ENCODE peak calls at places on chromosomes 2 and 18, in seven cellular contexts. D is H1, M is lung, B is endothelial cell of umbilical vein, Z is thoracic aorta, S is lower lobe of right lung, Y is transverse colon. X is an unnamed sample.

GRCh38 chr18:48300463-48300961 is 108.7 kb downstream of the ZBTB7C start:
- DNase-seq in D (no peak), M (peak; percentile 46), B (no peak), Z (no peak), S (peak; percentile 72), Y (peak; percentile 54), X (no peak)

GRCh38 chr2:189487283-189488280 is 46.3 kb downstream of the WDR75 start:
- DNase-seq in D (no peak), M (no peak), B (no peak), Z (no peak), S (no peak), Y (no peak), X (no peak)

GRCh38 chr2:68650645-68651044 is 7.3 kb downstream of the PROKR1 start:
- DNase-seq in D (no peak), M (no peak), B (no peak), Z (no peak), S (no peak), Y (no peak), X (no peak)

GRCh38 chr2:14909795-14910194 is 277.3 kb downstream of the LRATD1 start:
- DNase-seq in D (no peak), M (no peak), B (no peak), Z (no peak), S (no peak), Y (no peak), X (no peak)

GRCh38 chr2:130387804-130388203 is 31.9 kb downstream of the PTPN18 start:
- DNase-seq in D (no peak), M (no peak), B (no peak), Z (no peak), S (no peak), Y (no peak), X (no peak)

GRCh38 chr2:181036848-181037603 is 56.6 kb downstream of the UBE2E3 start:
- DNase-seq in D (no peak), M (no peak), B (no peak), Z (no peak), S (no peak), Y (no peak), X (no peak)

GRCh38 chr18:8034674-8035073 is 467.6 kb downstream of the PTPRM start:
- DNase-seq in D (no peak), M (no peak), B (no peak), Z (no peak), S (no peak), Y (no peak), X (no peak)

GRCh38 chr2:20012282-20013060 is at the start of gene MATN3:
- DNase-seq in D (peak; percentile 73), M (peak; percentile 50), B (no peak), Z (no peak), S (peak; percentile 71), Y (peak; percentile 46), X (peak; percentile 53)

GRCh38 chr2:20425884-20426283 is 21.0 kb upstream of the RHOB start:
- DNase-seq in D (no peak), M (no peak), B (no peak), Z (no peak), S (no peak), Y (peak; percentile 7), X (no peak)

GRCh38 chr2:153388246-153388645 is 90.3 kb downstream of the RPRM start:
- DNase-seq in D (no peak), M (no peak), B (no peak), Z (no peak), S (no peak), Y (no peak), X (no peak)

GRCh38 chr18:9775172-9775571 is 67.1 kb downstream of the RAB31 start:
- DNase-seq in D (peak; percentile 30), M (peak; percentile 38), B (no peak), Z (no peak), S (no peak), Y (no peak), X (no peak)

GRCh38 chr2:40208478-40208877 is 243.4 kb downstream of the SLC8A1 start:
- DNase-seq in D (no peak), M (no peak), B (no peak), Z (no peak), S (no peak), Y (no peak), X (no peak)

GRCh38 chr18:46950064-46950656 is 32.8 kb downstream of the KATNAL2 start:
- DNase-seq in D (no peak), M (no peak), B (peak; percentile 24), Z (no peak), S (no peak), Y (no peak), X (no peak)

GRCh38 chr2:6800553-6800952 is 65.2 kb downstream of the CMPK2 start:
- DNase-seq in D (no peak), M (no peak), B (no peak), Z (no peak), S (no peak), Y (no peak), X (no peak)

GRCh38 chr2:138777996-138778395 is 2.2 kb downstream of the NXPH2 start:
- DNase-seq in D (no peak), M (no peak), B (peak; percentile 17), Z (no peak), S (no peak), Y (no peak), X (no peak)

GRCh38 chr2:70549962-70550361 is 3.7 kb downstream of the TGFA start:
- DNase-seq in D (no peak), M (no peak), B (no peak), Z (no peak), S (no peak), Y (no peak), X (no peak)
- H3K27me3 ChIP-seq in D (peaks cover 39% of the 10 kb centered on the region), M (no peaks in the 10 kb centered on the region), B (peaks cover 35% of the 10 kb centered on the region), Z (no peaks in the 10 kb centered on the region), S (peaks cover 21% of the 10 kb centered on the region), Y (peaks cover 22% of the 10 kb centered on the region), X (no peaks in the 10 kb centered on the region)

GRCh38 chr18:78497641-78498040 is 482.0 kb upstream of the SALL3 start:
- DNase-seq in D (no peak), M (no peak), B (no peak), Z (no peak), S (no peak), Y (no peak), X (peak; percentile 31)

GRCh38 chr18:78499586-78499985 is 480.0 kb upstream of the SALL3 start:
- DNase-seq in D (no peak), M (no peak), B (no peak), Z (no peak), S (no peak), Y (no peak), X (peak; percentile 45)

GRCh38 chr18:78506031-78506461 is 473.6 kb upstream of the SALL3 start:
- DNase-seq in D (peak; percentile 74), M (no peak), B (no peak), Z (no peak), S (no peak), Y (no peak), X (peak; percentile 45)

GRCh38 chr18:78503129-78503528 is 476.5 kb upstream of the SALL3 start:
- DNase-seq in D (no peak), M (no peak), B (no peak), Z (no peak), S (no peak), Y (no peak), X (no peak)

DNA sequence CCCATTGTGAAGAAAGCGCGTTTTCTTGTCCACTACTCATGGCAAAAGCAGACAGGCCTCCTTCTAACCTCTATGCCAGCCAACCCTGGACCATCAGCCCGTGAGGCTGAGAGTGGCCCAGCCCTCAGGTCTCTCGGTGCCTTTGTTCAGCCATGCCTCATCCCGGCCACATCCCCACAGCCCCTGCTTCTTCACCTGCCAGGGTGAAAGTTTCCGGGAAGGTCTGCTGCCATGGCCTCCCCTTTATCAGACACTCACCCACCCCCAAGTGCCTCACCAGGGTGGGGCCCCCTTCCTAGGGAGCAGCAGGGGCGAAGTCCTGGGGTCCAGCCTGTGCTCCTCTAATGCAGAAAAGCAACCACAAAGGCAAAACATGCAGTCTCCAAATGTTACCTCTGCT is 478.4 kb upstream of the SALL3 start:
- DNase-seq in D (no peak), M (no peak), B (no peak), Z (no peak), S (no peak), Y (no peak), X (no peak)
- TF ChIP-seq CTCF in D (no peak), M (no peak), B (no peak), Z (no peak), S (no peak), Y (no peak), X (no peak)

GRCh38 chr2:121633463-121633862 is 15.8 kb downstream of the CLASP1 start:
- DNase-seq in D (no peak), M (no peak), B (no peak), Z (no peak), S (no peak), Y (no peak), X (no peak)

GRCh38 chr2:121640380-121641326 is 8.6 kb downstream of the CLASP1 start:
- DNase-seq in D (no peak), M (no peak), B (no peak), Z (no peak), S (no peak), Y (no peak), X (no peak)

GRCh38 chr2:121638333-121638732 is 10.9 kb downstream of the CLASP1 start:
- DNase-seq in D (no peak), M (no peak), B (no peak), Z (no peak), S (no peak), Y (no peak), X (no peak)

GRCh38 chr2:121634354-121635307 is 14.6 kb downstream of the CLASP1 start:
- DNase-seq in D (no peak), M (no peak), B (peak; percentile 39), Z (no peak), S (no peak), Y (no peak), X (no peak)

DNA sequence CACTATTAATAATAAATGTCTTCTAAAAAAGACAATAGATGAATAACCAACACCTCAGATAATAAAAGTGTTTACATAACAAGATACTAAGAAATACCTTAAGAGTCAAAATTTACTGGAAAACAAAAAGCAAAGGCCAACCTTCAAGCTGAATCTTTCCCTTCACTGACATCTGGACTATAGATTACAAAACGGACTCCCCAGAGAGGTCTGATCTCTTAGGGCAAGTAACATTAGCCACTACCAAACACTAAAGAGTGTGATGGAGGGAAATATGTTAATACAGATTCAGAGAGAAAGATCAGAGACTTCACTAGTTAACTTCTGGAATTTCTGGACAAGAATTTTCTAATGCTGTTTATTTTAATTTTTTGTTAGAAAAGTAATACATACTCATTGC is 13.9 kb downstream of the CLASP1 start:
- DNase-seq in D (no peak), M (no peak), B (no peak), Z (no peak), S (no peak), Y (no peak), X (no peak)
- H3K4me1 ChIP-seq in D (no peaks in the 10 kb centered on the region), M (peaks cover 15% of the 10 kb centered on the region), B (peaks cover 12% of the 10 kb centered on the region), Z (peaks cover 38% of the 10 kb centered on the region), S (peaks cover 20% of the 10 kb centered on the region), Y (no peaks in the 10 kb centered on the region), X (no peaks in the 10 kb centered on the region)

GRCh38 chr2:82256288-82256687 is 1951.7 kb upstream of the LRRTM1 start:
- DNase-seq in D (no peak), M (no peak), B (no peak), Z (no peak), S (peak; percentile 11), Y (no peak), X (no peak)

GRCh38 chr2:82256983-82257382 is 1952.4 kb upstream of the LRRTM1 start:
- DNase-seq in D (no peak), M (no peak), B (no peak), Z (no peak), S (no peak), Y (no peak), X (no peak)

GRCh38 chr2:82260521-82260920 is 1956.0 kb upstream of the LRRTM1 start:
- DNase-seq in D (no peak), M (no peak), B (no peak), Z (no peak), S (no peak), Y (no peak), X (no peak)

GRCh38 chr2:82259551-82259950 is 1955.0 kb upstream of the LRRTM1 start:
- DNase-seq in D (no peak), M (no peak), B (no peak), Z (no peak), S (no peak), Y (no peak), X (no peak)

GRCh38 chr2:82258151-82258550 is 1953.6 kb upstream of the LRRTM1 start:
- DNase-seq in D (no peak), M (no peak), B (no peak), Z (no peak), S (no peak), Y (no peak), X (no peak)
- H3K27me3 ChIP-seq in D (no peaks in the 10 kb centered on the region), M (no peaks in the 10 kb centered on the region), B (no peaks in the 10 kb centered on the region), Z (no peaks in the 10 kb centered on the region), S (no peaks in the 10 kb centered on the region), Y (no peaks in the 10 kb centered on the region), X (no peaks in the 10 kb centered on the region)

X was measured in pancreas.